ENCODE peak calls at places on chromosome 11, in seven cellular contexts. L, T, F, D, I, U and X are unnamed samples.

GRCh38 chr11:102194257-102194656 is 84.0 kb downstream of the YAP1 start:
- DNase-seq in L (no peak), T (no peak), F (no peak), D (no peak), I (no peak), U (no peak), X (no peak)

GRCh38 chr11:108199446-108200321 is 22.8 kb downstream of the NPAT start:
- DNase-seq in L (no peak), T (no peak), F (no peak), D (no peak), I (peak; percentile 11), U (no peak), X (no peak)

GRCh38 chr11:30006876-30007275 is 10.0 kb downstream of the KCNA4 start:
- DNase-seq in L (no peak), T (no peak), F (no peak), D (no peak), I (no peak), U (no peak), X (no peak)

GRCh38 chr11:103338621-103339484 is 229.6 kb downstream of the DYNC2H1 start:
- DNase-seq in L (no peak), T (peak; percentile 69), F (no peak), D (no peak), I (no peak), U (peak; percentile 26), X (no peak)

GRCh38 chr11:121555172-121555571 is 102.4 kb upstream of the SORL1-AS1 start:
- DNase-seq in L (no peak), T (no peak), F (no peak), D (no peak), I (no peak), U (no peak), X (no peak)

GRCh38 chr11:71342951-71343827 is 90.8 kb upstream of the SHANK2 start:
- DNase-seq in L (no peak), T (no peak), F (peak; percentile 59), D (no peak), I (no peak), U (no peak), X (no peak)

GRCh38 chr11:34548278-34548677 is 34.7 kb upstream of the ELF5 start:
- DNase-seq in L (no peak), T (no peak), F (no peak), D (no peak), I (no peak), U (no peak), X (no peak)

GRCh38 chr11:24588075-24588474 is 91.2 kb downstream of the LUZP2 start:
- DNase-seq in L (no peak), T (no peak), F (no peak), D (no peak), I (no peak), U (no peak), X (no peak)

GRCh38 chr11:73649206-73649605 is 2.8 kb downstream of the PLEKHB1 start:
- DNase-seq in L (no peak), T (no peak), F (no peak), D (no peak), I (no peak), U (no peak), X (no peak)

GRCh38 chr11:107397357-107397756 is 60.3 kb downstream of the CWF19L2 start:
- DNase-seq in L (no peak), T (no peak), F (peak; percentile 18), D (no peak), I (no peak), U (no peak), X (no peak)

GRCh38 chr11:59243633-59244032 is 30.9 kb upstream of the MPEG1 start:
- DNase-seq in L (no peak), T (no peak), F (no peak), D (no peak), I (no peak), U (no peak), X (no peak)

GRCh38 chr11:111330234-111330893 is 32.0 kb downstream of the POU2AF3 start:
- DNase-seq in L (no peak), T (no peak), F (no peak), D (no peak), I (no peak), U (no peak), X (no peak)

GRCh38 chr11:117835576-117835975 is 11.0 kb upstream of the FXYD2 start:
- DNase-seq in L (no peak), T (no peak), F (no peak), D (no peak), I (no peak), U (no peak), X (no peak)

GRCh38 chr11:72475359-72475758 is 41.0 kb upstream of the CLPB start:
- DNase-seq in L (no peak), T (no peak), F (no peak), D (no peak), I (no peak), U (no peak), X (no peak)

GRCh38 chr11:125402436-125402835 is 93.6 kb downstream of the FEZ1 start:
- DNase-seq in L (no peak), T (peak; percentile 29), F (no peak), D (no peak), I (no peak), U (no peak), X (no peak)

GRCh38 chr11:118625976-118626375 is 18.6 kb downstream of the PHLDB1 start:
- DNase-seq in L (no peak), T (no peak), F (no peak), D (no peak), I (no peak), U (no peak), X (no peak)

GRCh38 chr11:3995949-3996554 is 98.5 kb upstream of the RRM1 start:
- DNase-seq in L (no peak), T (peak; percentile 60), F (no peak), D (no peak), I (no peak), U (no peak), X (no peak)

GRCh38 chr11:72240461-72241289 is 3.3 kb downstream of the PHOX2A start:
- DNase-seq in L (no peak), T (no peak), F (peak; percentile 22), D (no peak), I (no peak), U (no peak), X (peak; percentile 11)

GRCh38 chr11:5596611-5597201 is at the start of gene TRIM6:
- DNase-seq in L (peak; percentile 50), T (no peak), F (peak; percentile 60), D (peak; percentile 46), I (no peak), U (no peak), X (no peak)

GRCh38 chr11:34364102-34364501 is 6.3 kb upstream of the ABTB2 start:
- DNase-seq in L (no peak), T (no peak), F (no peak), D (no peak), I (no peak), U (no peak), X (no peak)

GRCh38 chr11:17443423-17443822 is 33.2 kb downstream of the ABCC8 start:
- DNase-seq in L (no peak), T (no peak), F (no peak), D (no peak), I (no peak), U (no peak), X (no peak)

GRCh38 chr11:130780437-130780836 is 135.8 kb downstream of the SNX19 start:
- DNase-seq in L (no peak), T (no peak), F (no peak), D (no peak), I (no peak), U (no peak), X (no peak)

GRCh38 chr11:130782361-130783221 is 133.7 kb downstream of the SNX19 start:
- DNase-seq in L (no peak), T (no peak), F (no peak), D (peak; percentile 49), I (no peak), U (no peak), X (no peak)

GRCh38 chr11:130783322-130783721 is 133.0 kb downstream of the SNX19 start:
- DNase-seq in L (no peak), T (no peak), F (no peak), D (no peak), I (no peak), U (no peak), X (no peak)

GRCh38 chr11:130779943-130780342 is 136.3 kb downstream of the SNX19 start:
- DNase-seq in L (no peak), T (no peak), F (no peak), D (no peak), I (no peak), U (no peak), X (no peak)

GRCh38 chr11:130781906-130782305 is 134.4 kb downstream of the SNX19 start:
- DNase-seq in L (no peak), T (peak; percentile 74), F (no peak), D (no peak), I (no peak), U (no peak), X (no peak)
- H3K4me3 ChIP-seq in L (no peak overlapping the region), T (no peak overlapping the region), F (no peak overlapping the region), D (no peak overlapping the region), I (no peak overlapping the region), U (no peak overlapping the region), X (no peak overlapping the region)

DNA sequence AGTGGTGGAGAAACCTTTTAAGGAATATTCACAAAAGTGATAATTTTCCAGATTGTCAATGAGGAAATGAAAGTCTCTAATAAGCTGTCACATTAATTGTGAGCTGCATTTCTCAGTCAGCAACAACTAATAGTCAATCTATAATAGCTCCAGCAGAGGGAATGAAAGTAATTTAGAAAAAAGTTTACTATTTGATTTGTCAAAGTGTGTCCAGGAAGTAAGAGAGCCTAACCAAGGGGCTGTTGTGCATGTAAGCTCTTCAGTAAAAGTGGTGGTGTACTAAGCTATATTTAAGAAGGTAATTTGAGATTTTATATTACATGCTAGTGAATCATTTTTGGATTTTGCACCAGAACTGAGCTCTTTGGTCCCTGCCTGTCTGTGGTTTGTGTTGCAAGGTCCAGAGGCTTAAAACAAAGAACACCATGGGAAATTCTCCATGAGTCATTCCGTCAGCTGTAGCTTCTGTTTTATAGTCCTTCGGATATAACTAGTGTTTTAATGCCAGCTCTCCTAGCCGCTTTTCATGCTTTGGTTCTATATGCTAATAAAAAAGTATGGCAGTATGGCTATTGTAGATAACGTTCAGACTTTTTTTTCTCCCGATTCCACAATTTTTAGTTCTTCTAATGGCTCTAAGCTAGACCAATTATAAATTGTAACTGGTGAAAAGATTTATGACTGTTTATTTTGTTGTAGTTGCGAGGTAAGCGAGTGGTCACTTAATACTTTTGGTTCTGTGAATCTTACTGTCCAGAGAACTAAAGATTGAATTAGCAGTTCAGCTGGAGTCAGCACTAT is 64.6 kb downstream of the ARHGEF12 start:
- DNase-seq in L (no peak), T (peak; percentile 94), F (no peak), D (peak; percentile 37), I (no peak), U (peak; percentile 95), X (no peak)
- H3K4me3 ChIP-seq in L (peak overlapping the region; percentile 5), T (peak overlapping the region; percentile 41), F (no peak overlapping the region), D (no peak overlapping the region), I (no peak overlapping the region), U (peak overlapping the region; percentile 14), X (no peak overlapping the region)

DNA sequence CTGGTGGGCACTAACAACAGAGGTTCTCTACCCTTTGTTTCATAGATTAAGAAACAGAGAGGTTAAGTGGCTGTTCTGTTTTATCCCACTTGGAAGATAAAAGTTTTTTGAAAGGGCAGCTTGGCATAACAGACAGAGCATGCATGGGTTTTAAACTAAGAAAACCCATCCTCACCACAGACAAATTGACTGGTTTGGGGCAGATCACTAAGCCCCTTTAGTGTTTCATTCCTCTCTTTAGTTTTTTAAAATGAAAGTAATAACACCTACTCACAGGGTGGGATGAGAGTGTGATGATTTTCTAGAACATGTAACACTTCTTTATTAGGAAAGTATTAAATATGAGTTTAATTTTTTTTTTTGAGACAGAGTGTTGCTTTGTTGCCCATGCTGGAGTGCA is 12.3 kb upstream of the RRAS2 start:
- DNase-seq in L (no peak), T (no peak), F (no peak), D (no peak), I (no peak), U (no peak), X (no peak)
- H3K4me3 ChIP-seq in L (no peak overlapping the region), T (no peak overlapping the region), F (no peak overlapping the region), D (no peak overlapping the region), I (no peak overlapping the region), U (no peak overlapping the region), X (no peak overlapping the region)

GRCh38 chr11:1422981-1423380 is 33.2 kb downstream of the BRSK2 start:
- DNase-seq in L (no peak), T (no peak), F (no peak), D (no peak), I (no peak), U (no peak), X (no peak)
- H3K4me3 ChIP-seq in L (no peak overlapping the region), T (no peak overlapping the region), F (no peak overlapping the region), D (no peak overlapping the region), I (no peak overlapping the region), U (no peak overlapping the region), X (no peak overlapping the region)